ENCODE peak calls at places on chromosomes 7 and 10, in six cellular contexts. I is endothelial cell of umbilical vein, K is A549, G is K562, X is GM12878, P is HepG2. C is an unnamed sample.

GRCh38 chr10:71860243-71861029 is 9.4 kb upstream of the PSAP start:
- DNase-seq in I (peak; percentile 98), K (peak; percentile 95), G (peak; percentile 93), X (no peak), P (peak; percentile 85), C (peak; percentile 99)

GRCh38 chr7:124257638-124258308 is 224.9 kb upstream of the TMEM229A start:
- DNase-seq in I (no peak), K (no peak), G (no peak), X (no peak), P (no peak), C (no peak)

GRCh38 chr7:146346096-146346495 is 229.5 kb downstream of the CNTNAP2 start:
- DNase-seq in I (no peak), K (no peak), G (no peak), X (no peak), P (no peak), C (no peak)

GRCh38 chr10:5550621-5551530 is 26.1 kb downstream of the CALML3 start:
- DNase-seq in I (no peak), K (no peak), G (no peak), X (no peak), P (no peak), C (peak; percentile 73)

GRCh38 chr10:133257489-133258065 is 19.1 kb downstream of the ADAM8 start:
- DNase-seq in I (peak; percentile 29), K (peak; percentile 87), G (peak; percentile 55), X (no peak), P (no peak), C (peak; percentile 88)

GRCh38 chr7:85695041-85695990 is 508.5 kb upstream of the SEMA3D start:
- DNase-seq in I (no peak), K (peak; percentile 25), G (no peak), X (no peak), P (no peak), C (no peak)

GRCh38 chr10:34655286-34656170 is 159.6 kb downstream of the PARD3 start:
- DNase-seq in I (peak; percentile 86), K (peak; percentile 30), G (peak; percentile 52), X (no peak), P (peak; percentile 63), C (peak; percentile 59)

GRCh38 chr7:99472561-99473314 is at the start of gene ZNF789:
- DNase-seq in I (peak; percentile 96), K (peak; percentile 99), G (peak; percentile 99), X (peak; percentile 70), P (peak; percentile 94), C (peak; percentile 99)

GRCh38 chr10:13294784-13295183 is 5.1 kb downstream of the PHYH start:
- DNase-seq in I (no peak), K (no peak), G (no peak), X (no peak), P (no peak), C (no peak)

GRCh38 chr10:102624751-102625330 is 19.4 kb upstream of the TRIM8 start:
- DNase-seq in I (no peak), K (no peak), G (no peak), X (no peak), P (no peak), C (no peak)

GRCh38 chr10:43610636-43611035 is 4.4 kb downstream of the ZNF485 start:
- DNase-seq in I (no peak), K (no peak), G (no peak), X (no peak), P (no peak), C (no peak)

GRCh38 chr7:139950881-139951525 is 111.7 kb downstream of the PARP12 start:
- DNase-seq in I (no peak), K (peak; percentile 10), G (no peak), X (no peak), P (peak; percentile 73), C (no peak)

GRCh38 chr7:121083790-121084251 is 95.3 kb downstream of the CPED1 start:
- DNase-seq in I (peak; percentile 17), K (no peak), G (no peak), X (no peak), P (no peak), C (no peak)

DNA sequence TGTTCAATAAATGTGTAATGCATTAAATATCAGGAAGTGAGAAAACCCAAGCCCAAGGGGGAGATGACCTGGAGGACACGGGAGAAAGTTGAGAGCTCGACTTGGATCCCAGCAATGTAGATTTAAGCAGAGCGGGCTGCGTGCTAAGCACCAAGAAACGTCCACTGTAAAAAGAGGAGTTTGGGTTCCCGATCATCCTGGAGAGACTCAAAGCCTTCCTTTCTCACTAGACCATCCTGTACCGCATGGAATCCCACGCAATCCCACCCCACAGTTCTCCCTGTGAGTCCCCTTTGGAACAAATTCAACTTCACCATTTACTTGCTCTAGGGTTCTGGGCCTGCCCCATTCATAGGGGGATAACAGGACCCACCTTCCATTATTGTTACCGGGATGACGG is 2.4 kb downstream of the TRPV6 start:
- DNase-seq in I (no peak), K (no peak), G (no peak), X (no peak), P (no peak), C (no peak)
- TF ChIP-seq MYC in I (no peak), K (no peak), G (no peak), X (no peak), P (no peak), C (no peak)

GRCh38 chr10:80455461-80456345 is 1.6 kb downstream of the TSPAN14 start:
- DNase-seq in I (peak; percentile 36), K (no peak), G (no peak), X (no peak), P (no peak), C (no peak)

GRCh38 chr10:80458638-80459037 is 4.5 kb downstream of the TSPAN14 start:
- DNase-seq in I (no peak), K (no peak), G (no peak), X (no peak), P (no peak), C (no peak)

GRCh38 chr10:80459047-80459865 is 5.1 kb downstream of the TSPAN14 start:
- DNase-seq in I (no peak), K (no peak), G (peak; percentile 84), X (peak; percentile 73), P (no peak), C (peak; percentile 96)

GRCh38 chr10:80458263-80458625 is 4.1 kb downstream of the TSPAN14 start:
- DNase-seq in I (no peak), K (no peak), G (no peak), X (no peak), P (no peak), C (no peak)

GRCh38 chr10:80457554-80458262 is 3.6 kb downstream of the TSPAN14 start:
- DNase-seq in I (no peak), K (no peak), G (no peak), X (no peak), P (peak; percentile 33), C (no peak)
- TF ChIP-seq MYC in I (no peak), K (no peak), G (no peak), X (no peak), P (no peak), C (no peak)

DNA sequence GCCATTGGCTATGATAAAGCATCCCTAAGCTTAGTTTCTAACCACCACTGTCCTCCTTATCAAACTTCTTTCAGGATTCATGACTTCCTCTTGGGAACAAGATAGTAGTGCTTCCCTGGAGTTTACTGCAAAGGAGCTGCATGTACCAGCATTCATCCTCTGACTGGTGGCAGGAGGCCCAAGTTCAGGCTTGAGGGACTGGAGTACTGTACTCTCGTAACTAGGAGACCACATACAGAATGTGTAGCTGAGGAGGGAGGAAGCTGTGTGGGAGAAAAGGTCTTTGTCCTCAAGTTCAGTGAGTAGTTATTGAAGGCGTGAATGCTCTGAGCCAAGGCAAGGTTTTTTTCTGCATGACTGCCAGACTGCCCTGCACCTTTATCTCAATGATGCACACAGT is 12.9 kb downstream of the SCRN1 start:
- DNase-seq in I (no peak), K (no peak), G (no peak), X (no peak), P (no peak), C (no peak)
- TF ChIP-seq MYC in I (no peak), K (no peak), G (no peak), X (no peak), P (no peak), C (no peak)

GRCh38 chr10:593901-594457 is 95.5 kb downstream of the DIP2C start:
- DNase-seq in I (no peak), K (no peak), G (no peak), X (no peak), P (no peak), C (no peak)
- TF ChIP-seq MYC in I (no peak), K (no peak), G (no peak), X (no peak), P (no peak), C (no peak)

GRCh38 chr7:102883098-102883860 is 29.5 kb upstream of the LRRC17 start:
- DNase-seq in I (peak; percentile 82), K (no peak), G (no peak), X (no peak), P (no peak), C (peak; percentile 71)
- TF ChIP-seq MYC in I (no peak), K (no peak), G (no peak), X (no peak), P (no peak), C (no peak)

GRCh38 chr10:11538834-11539190 is 72.6 kb downstream of the USP6NL start:
- DNase-seq in I (no peak), K (no peak), G (no peak), X (no peak), P (no peak), C (no peak)
- TF ChIP-seq MYC in I (no peak), K (no peak), G (no peak), X (no peak), P (no peak), C (no peak)

DNA sequence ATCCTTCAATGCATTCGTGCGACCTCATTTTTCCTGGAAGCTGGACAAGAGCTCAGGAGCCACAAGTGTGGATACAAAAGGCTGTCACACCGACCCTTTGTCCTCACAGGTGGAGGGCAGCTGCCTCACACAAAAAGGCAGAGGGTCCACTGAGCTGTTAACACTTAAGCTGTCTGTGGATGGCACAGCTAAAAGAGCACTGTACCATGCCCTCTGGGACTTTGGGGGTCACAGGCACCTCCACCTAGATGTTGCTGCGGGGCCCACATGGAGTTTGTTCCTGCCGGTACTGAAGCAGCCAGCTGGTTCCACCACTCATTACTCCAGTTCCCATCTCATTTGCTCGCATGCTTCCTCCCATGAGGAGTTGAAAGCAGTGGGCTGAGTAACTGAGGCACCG is 57.0 kb downstream of the STRA8 start:
- DNase-seq in I (no peak), K (no peak), G (no peak), X (no peak), P (no peak), C (no peak)
- TF ChIP-seq MYC in I (no peak), K (no peak), G (no peak), X (no peak), P (no peak), C (no peak)

GRCh38 chr10:19817251-19818046 is 1.2 kb downstream of the PLXDC2 start:
- DNase-seq in I (no peak), K (no peak), G (no peak), X (no peak), P (no peak), C (no peak)
- TF ChIP-seq MYC in I (no peak), K (no peak), G (no peak), X (no peak), P (no peak), C (no peak)

DNA sequence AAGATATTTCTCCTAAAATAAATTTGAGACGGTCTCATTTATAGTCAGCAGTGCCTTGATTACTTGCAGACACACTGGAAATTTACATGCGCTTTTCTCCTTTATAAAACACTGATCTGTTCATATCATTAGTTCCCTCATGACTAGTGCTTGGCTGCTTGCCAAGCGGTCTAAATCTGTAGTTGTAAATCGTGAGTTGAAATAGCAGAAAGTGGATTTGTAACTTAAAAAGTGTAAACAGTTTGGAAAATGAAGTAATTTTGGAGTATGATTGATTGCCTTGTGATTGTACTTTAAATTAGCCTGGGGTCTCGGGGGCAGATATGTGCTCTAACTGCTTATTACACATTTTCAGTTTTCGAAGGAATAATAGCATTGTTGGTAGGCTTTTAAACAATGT is 73.1 kb downstream of the ARID5B start:
- DNase-seq in I (peak; percentile 78), K (no peak), G (no peak), X (no peak), P (no peak), C (no peak)
- TF ChIP-seq MYC in I (no peak), K (no peak), G (no peak), X (no peak), P (no peak), C (no peak)